ENCODE peak calls at places on chromosomes 6 and 20, in five cellular contexts. A is left ventricle myocardium inferior, G is H9, Z is colonic mucosa, P is Peyer's patch. W is an unnamed sample. For H3K27me3, the result is how much of the 10 kb centered on the place peaks cover.

GRCh38 chr6:98880486-98880885 is 46.1 kb downstream of the POU3F2 start:
- DNase-seq in Z (no peak), P (no peak), G (no peak), A (no peak), W (no peak)

GRCh38 chr6:116876635-116877611 is at the start of gene RFX6:
- DNase-seq in A (no peak), Z (peak), P (no peak), G (peak), W (no peak)

GRCh38 chr6:147448212-147448611 is 60.3 kb upstream of the SAMD5 start:
- DNase-seq in Z (no peak), P (no peak), G (peak), A (no peak), W (peak)

GRCh38 chr20:11080776-11081406 is 407.1 kb upstream of the JAG1 start:
- DNase-seq in A (no peak), Z (no peak), P (no peak), G (no peak), W (no peak)

GRCh38 chr6:72422126-72422680 is 199.7 kb upstream of the KCNQ5 start:
- DNase-seq in G (no peak), P (no peak), Z (no peak), A (no peak), W (no peak)

GRCh38 chr6:119207973-119208725 is 129.7 kb upstream of the FAM184A start:
- DNase-seq in G (no peak), A (no peak), Z (peak), P (no peak), W (no peak)

GRCh38 chr20:38152175-38153010 is 12.7 kb downstream of the TGM2 start:
- DNase-seq in P (peak), A (peak), Z (peak), G (no peak), W (peak)

GRCh38 chr20:22560817-22561216 is 23.6 kb downstream of the FOXA2 start:
- DNase-seq in A (no peak), G (peak), P (no peak), Z (no peak), W (no peak)

GRCh38 chr20:60254901-60255411 is 296.7 kb downstream of the CDH26 start:
- DNase-seq in G (no peak), A (no peak), Z (no peak), P (no peak), W (no peak)

GRCh38 chr6:147161974-147162495 is 42.2 kb upstream of the STXBP5 start:
- DNase-seq in A (no peak), Z (peak), P (no peak), G (no peak), W (no peak)

GRCh38 chr20:25249198-25249931 is 1.5 kb downstream of the PYGB start:
- DNase-seq in G (peak), Z (peak), A (no peak), P (no peak), W (no peak)
- TF ChIP-seq CTCF in G (no peak), Z (no peak), A (no peak), P (no peak), W (no peak)

GRCh38 chr20:1827510-1827973 is 67.7 kb upstream of the SIRPA start:
- DNase-seq in A (no peak), G (no peak), Z (no peak), P (no peak), W (no peak)
- H3K27me3 ChIP-seq in A (under half), G (under half), Z (under half), P (under half), W (under half)

DNA sequence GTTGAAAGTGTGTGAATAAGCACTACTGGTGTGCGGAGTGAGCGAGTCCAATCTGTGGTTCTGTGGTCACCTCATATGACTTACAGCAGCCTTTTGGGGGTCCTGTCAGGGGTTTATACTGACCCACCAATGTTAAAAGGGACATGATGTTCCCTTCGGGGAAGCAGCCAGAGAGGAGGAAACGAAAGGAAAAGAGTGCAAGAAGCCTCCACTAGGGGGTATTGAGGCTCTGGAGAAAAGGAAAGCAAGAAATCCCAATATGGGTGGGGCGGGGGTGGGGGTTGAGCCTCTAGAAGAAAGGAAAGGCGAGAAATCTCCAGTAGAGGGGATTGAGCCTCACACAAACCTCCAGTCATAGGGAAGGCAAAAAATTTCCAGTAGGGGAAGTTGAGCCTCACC is 249.3 kb upstream of the ECI2 start:
- DNase-seq in P (no peak), A (no peak), Z (no peak), G (peak), W (no peak)
- TF ChIP-seq CTCF in P (no peak), A (no peak), Z (no peak), G (peak), W (no peak)

GRCh38 chr6:30955367-30956042 is 14.7 kb downstream of the MUCL3 start:
- DNase-seq in Z (peak), G (peak), A (peak), P (peak), W (peak)
- H3K27me3 ChIP-seq in Z (under half), G (under half), A (under half), P (under half), W (under half)

GRCh38 chr6:33314515-33314942 is 651 bp upstream of the TAPBP start:
- DNase-seq in A (peak), P (peak), Z (peak), G (peak), W (peak)

GRCh38 chr6:33314943-33315752 is 1.3 kb upstream of the TAPBP start:
- DNase-seq in P (peak), A (peak), Z (peak), G (peak), W (peak)

GRCh38 chr6:33313105-33313708 is 671 bp downstream of the TAPBP start:
- DNase-seq in P (peak), G (peak), Z (no peak), A (peak), W (peak)

GRCh38 chr6:33313709-33314514 is at the start of gene TAPBP:
- DNase-seq in Z (peak), A (peak), P (peak), G (peak), W (peak)

DNA sequence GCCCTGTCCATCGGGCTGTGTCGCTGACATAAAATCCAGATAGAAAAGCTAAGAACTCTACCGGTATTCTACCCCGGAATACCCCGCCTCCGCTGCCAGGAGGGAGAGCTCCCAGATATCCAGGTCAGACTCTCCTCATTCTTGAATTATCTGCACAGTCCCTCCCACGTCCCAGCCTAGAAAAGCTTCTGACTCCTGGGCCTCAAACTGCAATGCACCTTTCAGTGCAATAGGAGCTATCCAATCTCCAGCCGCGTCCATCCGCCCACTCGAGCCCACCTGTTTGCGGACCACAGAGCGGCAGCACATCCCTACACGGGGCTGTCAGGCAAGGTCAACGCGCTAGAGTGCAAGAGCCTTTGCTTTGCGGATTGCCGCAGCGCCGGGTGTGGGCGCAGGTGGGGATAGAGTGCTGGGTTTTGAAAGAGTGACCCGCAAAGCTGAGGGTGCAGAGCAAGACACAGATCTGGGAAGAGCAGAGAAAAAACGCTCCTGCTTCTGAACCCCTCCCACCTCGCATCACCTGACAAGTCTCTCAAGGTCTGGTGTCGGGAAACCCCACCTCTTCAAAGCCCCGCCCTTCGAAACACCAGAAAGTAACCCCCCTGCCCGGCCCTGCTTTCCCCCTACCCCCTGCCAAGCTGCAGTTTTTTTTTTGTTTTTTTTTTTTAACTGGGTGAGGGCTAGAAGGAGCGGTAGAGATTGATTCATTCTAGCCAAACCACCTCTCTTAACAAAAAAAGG is 1.3 kb downstream of the TAPBP start:
- DNase-seq in P (peak), Z (peak), G (peak), A (peak), W (peak)
- TF ChIP-seq CTCF in P (no peak), Z (no peak), G (no peak), A (no peak), W (no peak)

GRCh38 chr6:100459291-100459690 is 5.4 kb downstream of the SIM1 start:
- DNase-seq in P (no peak), G (no peak), A (no peak), Z (no peak), W (no peak)
- H3K27me3 ChIP-seq in P (half or more), G (half or more), A (half or more), Z (half or more), W (under half)

DNA sequence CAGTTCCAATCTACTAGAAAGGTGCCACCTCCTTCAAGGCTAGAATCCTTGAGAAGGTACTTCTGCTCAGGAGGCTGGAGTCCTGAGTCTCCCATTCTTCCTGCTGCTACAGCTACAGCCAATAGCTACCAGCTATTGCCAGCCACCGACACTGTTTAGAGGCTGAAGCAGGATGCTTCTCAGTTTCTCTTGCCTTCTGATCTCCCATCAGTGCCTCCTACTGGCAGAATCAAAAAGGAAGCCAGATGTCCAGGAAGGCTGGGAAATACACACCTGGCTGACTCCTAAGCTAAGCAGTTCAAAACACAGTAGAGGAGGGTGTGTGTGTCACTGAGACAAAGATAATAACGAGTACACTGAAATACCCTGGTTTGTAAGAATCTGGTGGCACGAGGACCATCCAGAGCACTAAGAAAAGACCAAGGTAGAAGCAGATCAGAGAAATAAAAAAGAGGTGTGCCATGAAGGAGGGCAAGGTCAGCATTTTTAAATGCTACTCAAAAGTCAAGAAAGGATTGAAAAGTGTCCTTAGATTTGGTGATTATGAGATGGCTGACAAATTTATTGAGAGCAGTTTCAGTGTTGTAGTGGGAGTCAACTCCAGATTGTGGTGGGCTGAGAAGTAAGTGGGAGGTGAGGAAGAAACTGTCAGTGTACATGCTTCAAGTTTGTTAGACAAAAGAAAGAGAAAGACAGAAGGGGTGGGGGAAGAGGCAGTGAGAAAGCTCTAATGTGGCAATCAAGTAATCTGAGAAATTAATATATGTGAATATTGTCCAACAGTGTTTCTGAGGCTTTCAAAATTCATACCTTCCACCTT is 2.3 kb upstream of the HLA-DMA start:
- DNase-seq in A (no peak), G (peak), P (no peak), Z (peak), W (no peak)
- TF ChIP-seq CTCF in A (no peak), G (peak), P (peak), Z (peak), W (no peak)